ENCODE peak calls at places on chromosomes 11 and 22, in six cellular contexts. Q is endothelial cell; P is kidney; N is tibial artery; J is pancreas; V is stimulated activated CD4-positive, alpha-beta T cell treated with anti-CD3 and anti-CD28 coated beads, Interleukin-15, amount 100 ng/mL, for 48 hours. X is an unnamed sample.

GRCh38 chr11:31655483-31655882 is 145.9 kb downstream of the ELP4 start:
- DNase-seq in Q (no peak), J (no peak), V (no peak), P (no peak), N (no peak), X (no peak)

GRCh38 chr11:15199693-15200092 is 85.0 kb downstream of the INSC start:
- DNase-seq in J (peak), V (no peak), P (peak), N (peak), Q (no peak), X (no peak)

GRCh38 chr22:26972281-26972680 is 314.9 kb downstream of the MIAT start:
- DNase-seq in J (no peak), Q (no peak), V (no peak), P (no peak), N (no peak), X (no peak)

GRCh38 chr11:113587318-113587739 is 112.1 kb upstream of the DRD2 start:
- DNase-seq in P (no peak), N (no peak), Q (no peak), V (peak), J (no peak), X (no peak)

GRCh38 chr11:94325681-94326080 is 21.3 kb downstream of the IZUMO1R start:
- DNase-seq in P (no peak), J (peak), Q (peak), N (no peak), V (peak), X (no peak)

GRCh38 chr22:47837703-47838102 is 1075.3 kb downstream of the TBC1D22A start:
- DNase-seq in J (no peak), Q (peak), P (no peak), V (no peak), N (no peak), X (no peak)

GRCh38 chr11:19577849-19578619 is 134.6 kb upstream of the NAV2 start:
- DNase-seq in V (no peak), P (peak), J (no peak), N (peak), Q (no peak), X (no peak)

GRCh38 chr11:111982019-111982464 is 43.2 kb upstream of the DLAT start:
- DNase-seq in J (peak), N (peak), V (peak), P (no peak), Q (peak), X (no peak)

GRCh38 chr11:126452256-126452655 is 96.8 kb downstream of the ST3GAL4 start:
- DNase-seq in N (no peak), P (no peak), Q (no peak), J (no peak), V (no peak), X (no peak)

GRCh38 chr11:78613053-78613813 is 38.6 kb upstream of the NARS2 start:
- DNase-seq in V (no peak), J (no peak), N (no peak), P (no peak), Q (no peak), X (no peak)

GRCh38 chr11:26730711-26731460 is 9.0 kb upstream of the SLC5A12 start:
- DNase-seq in Q (no peak), N (no peak), V (no peak), P (no peak), J (no peak), X (no peak)

GRCh38 chr11:114158886-114159285 is 99.4 kb downstream of the ZBTB16 start:
- DNase-seq in P (peak), V (no peak), Q (no peak), N (no peak), J (no peak), X (no peak)

GRCh38 chr11:72069787-72070251 is 10.5 kb downstream of the NUMA1 start:
- DNase-seq in J (peak), Q (no peak), N (peak), V (no peak), P (peak), X (peak)

GRCh38 chr11:10382518-10382917 is 72.5 kb upstream of the AMPD3 start:
- DNase-seq in Q (no peak), P (no peak), V (no peak), N (no peak), J (no peak), X (no peak)

GRCh38 chr11:122362381-122362780 is 246.4 kb upstream of the BLID start:
- DNase-seq in N (no peak), J (no peak), P (no peak), V (no peak), Q (no peak), X (no peak)

GRCh38 chr22:46990937-46991520 is 228.6 kb downstream of the TBC1D22A start:
- DNase-seq in N (no peak), P (no peak), J (no peak), V (no peak), Q (no peak), X (no peak)

GRCh38 chr22:31625661-31626426 is 36.2 kb downstream of the PISD start:
- DNase-seq in J (no peak), V (no peak), Q (peak), P (no peak), N (no peak), X (no peak)

GRCh38 chr22:46357711-46358505 is 22.4 kb downstream of the TRMU start:
- DNase-seq in J (peak), Q (no peak), N (no peak), P (peak), V (no peak), X (no peak)

GRCh38 chr11:77049081-77049480 is 14.9 kb downstream of the B3GNT6 start:
- DNase-seq in J (no peak), V (no peak), Q (no peak), N (no peak), P (no peak), X (no peak)

GRCh38 chr22:20022231-20023069 is 1.5 kb downstream of the TANGO2 start:
- DNase-seq in P (peak), J (no peak), V (no peak), N (no peak), Q (no peak), X (no peak)

GRCh38 chr22:43345761-43346261 is 2.6 kb upstream of the SCUBE1 start:
- DNase-seq in Q (no peak), N (no peak), P (no peak), J (no peak), V (no peak), X (no peak)

GRCh38 chr11:1650918-1651262 is 21.3 kb downstream of the KRTAP5-5 start:
- DNase-seq in Q (no peak), P (peak), J (no peak), N (no peak), V (no peak), X (no peak)

GRCh38 chr11:91792779-91793262 is 431.8 kb upstream of the FAT3 start:
- DNase-seq in V (no peak), P (no peak), J (no peak), Q (no peak), N (no peak), X (no peak)

GRCh38 chr11:43517518-43517917 is 158.8 kb downstream of the TTC17 start:
- DNase-seq in Q (no peak), P (no peak), J (no peak), N (no peak), V (no peak), X (no peak)

GRCh38 chr22:29037340-29037932 is 24.2 kb downstream of the C22orf31 start:
- DNase-seq in V (no peak), Q (no peak), J (no peak), P (no peak), N (no peak), X (no peak)

GRCh38 chr11:86741489-86742435 is 58.6 kb upstream of the PRSS23 start:
- DNase-seq in J (no peak), Q (no peak), V (no peak), P (no peak), N (no peak), X (no peak)

GRCh38 chr22:32617271-32617670 is 142.7 kb downstream of the FBXO7 start:
- DNase-seq in Q (no peak), N (no peak), V (no peak), P (no peak), J (no peak), X (no peak)

GRCh38 chr11:86795962-86796361 is 4.4 kb upstream of the PRSS23 start:
- DNase-seq in Q (no peak), J (no peak), N (no peak), P (no peak), V (no peak), X (no peak)

GRCh38 chr22:17910561-17911311 is 113.6 kb downstream of the MICAL3 start:
- DNase-seq in Q (peak), N (peak), P (peak), V (no peak), J (peak), X (no peak)

GRCh38 chr11:33065445-33066178 is 26.2 kb downstream of the TCP11L1 start:
- DNase-seq in P (peak), V (peak), N (peak), J (peak), Q (peak), X (peak)

GRCh38 chr11:11864803-11865202 is 23.0 kb downstream of the USP47 start:
- DNase-seq in Q (no peak), V (no peak), N (no peak), J (no peak), P (no peak), X (no peak)

GRCh38 chr11:120306519-120307242 is 18.4 kb upstream of the TLCD5 start:
- DNase-seq in Q (no peak), J (no peak), P (peak), N (no peak), V (no peak), X (no peak)

GRCh38 chr11:66950113-66950535 is 8.1 kb downstream of the PC start:
- DNase-seq in Q (no peak), V (peak), P (peak), N (no peak), J (peak), X (peak)

GRCh38 chr11:33885338-33886005 is 6.4 kb downstream of the LMO2 start:
- DNase-seq in Q (no peak), N (no peak), J (no peak), V (no peak), P (no peak), X (no peak)

GRCh38 chr22:29768052-29768680 is 997 bp downstream of the UQCR10 start:
- DNase-seq in Q (no peak), N (no peak), J (no peak), P (no peak), V (no peak), X (no peak)